ENCODE peak calls at places on chromosomes 5 and 9, in seven cellular contexts. One of them, this sample, is unnamed.
A peak's percentile ranks its signal among the peaks of the same experiment; 100 is the strongest.

GRCh38 chr5:179228341-179229121 is 116.7 kb downstream of the ADAMTS2 start:
- DNase-seq in psoas muscle: no peak
- DNase-seq in AG04450: no peak
- DNase-seq in dorsolateral prefrontal cortex: no peak
- DNase-seq in substantia nigra: no peak
- DNase-seq in lung: no peak
- DNase-seq in neuronal stem cell: no peak
- DNase-seq in this sample: no peak

GRCh38 chr5:151037561-151038291 is 17.3 kb downstream of the GPX3 start:
- DNase-seq in substantia nigra: no peak
- DNase-seq in dorsolateral prefrontal cortex: no peak
- DNase-seq in psoas muscle: peak; percentile 50
- DNase-seq in neuronal stem cell: no peak
- DNase-seq in lung: no peak
- DNase-seq in AG04450: peak; percentile 26
- DNase-seq in this sample: no peak

GRCh38 chr9:105483618-105484017 is 35.8 kb downstream of the FSD1L start:
- DNase-seq in neuronal stem cell: no peak
- DNase-seq in psoas muscle: no peak
- DNase-seq in substantia nigra: no peak
- DNase-seq in lung: no peak
- DNase-seq in AG04450: no peak
- DNase-seq in dorsolateral prefrontal cortex: no peak
- DNase-seq in this sample: no peak

GRCh38 chr5:176775409-176775808 is 35.0 kb upstream of the UNC5A start:
- DNase-seq in psoas muscle: no peak
- DNase-seq in substantia nigra: no peak
- DNase-seq in dorsolateral prefrontal cortex: no peak
- DNase-seq in lung: no peak
- DNase-seq in AG04450: no peak
- DNase-seq in neuronal stem cell: no peak
- DNase-seq in this sample: no peak

GRCh38 chr5:61817472-61818326 is 485.6 kb downstream of the ZSWIM6 start:
- DNase-seq in AG04450: peak; percentile 11
- DNase-seq in neuronal stem cell: peak; percentile 24
- DNase-seq in lung: no peak
- DNase-seq in dorsolateral prefrontal cortex: peak; percentile 71
- DNase-seq in psoas muscle: no peak
- DNase-seq in substantia nigra: peak; percentile 72
- DNase-seq in this sample: no peak

GRCh38 chr5:84249918-84250635 is 134.6 kb downstream of the EDIL3 start:
- DNase-seq in dorsolateral prefrontal cortex: no peak
- DNase-seq in psoas muscle: no peak
- DNase-seq in substantia nigra: no peak
- DNase-seq in AG04450: peak; percentile 48
- DNase-seq in neuronal stem cell: peak; percentile 11
- DNase-seq in lung: no peak
- DNase-seq in this sample: no peak

GRCh38 chr9:36276840-36277239 is 18.6 kb upstream of the GNE start:
- DNase-seq in psoas muscle: no peak
- DNase-seq in dorsolateral prefrontal cortex: no peak
- DNase-seq in AG04450: peak; percentile 45
- DNase-seq in substantia nigra: no peak
- DNase-seq in neuronal stem cell: no peak
- DNase-seq in lung: no peak
- DNase-seq in this sample: no peak

GRCh38 chr5:15003511-15003920 is 131.9 kb upstream of the ANKH start:
- DNase-seq in AG04450: peak; percentile 39
- DNase-seq in lung: peak; percentile 48
- DNase-seq in neuronal stem cell: peak; percentile 14
- DNase-seq in dorsolateral prefrontal cortex: peak; percentile 58
- DNase-seq in psoas muscle: peak; percentile 26
- DNase-seq in substantia nigra: peak; percentile 73
- DNase-seq in this sample: no peak

GRCh38 chr5:669111-669841 is 23.9 kb downstream of the TPPP start:
- DNase-seq in neuronal stem cell: peak; percentile 46
- DNase-seq in AG04450: no peak
- DNase-seq in dorsolateral prefrontal cortex: peak; percentile 96
- DNase-seq in psoas muscle: no peak
- DNase-seq in substantia nigra: peak; percentile 97
- DNase-seq in lung: no peak
- DNase-seq in this sample: no peak

GRCh38 chr9:103037508-103038477 is 42.7 kb downstream of the CYLC2 start:
- DNase-seq in dorsolateral prefrontal cortex: peak; percentile 73
- DNase-seq in substantia nigra: no peak
- DNase-seq in psoas muscle: no peak
- DNase-seq in lung: no peak
- DNase-seq in neuronal stem cell: no peak
- DNase-seq in AG04450: no peak
- DNase-seq in this sample: no peak

GRCh38 chr5:152389209-152389608 is 15.9 kb downstream of the NMUR2 start:
- DNase-seq in neuronal stem cell: no peak
- DNase-seq in dorsolateral prefrontal cortex: no peak
- DNase-seq in AG04450: no peak
- DNase-seq in substantia nigra: no peak
- DNase-seq in psoas muscle: no peak
- DNase-seq in lung: no peak
- DNase-seq in this sample: no peak

GRCh38 chr9:37466037-37466709 is 923 bp upstream of the ZBTB5 start:
- DNase-seq in substantia nigra: peak; percentile 45
- DNase-seq in lung: peak; percentile 63
- DNase-seq in psoas muscle: peak; percentile 64
- DNase-seq in neuronal stem cell: peak; percentile 77
- DNase-seq in dorsolateral prefrontal cortex: peak; percentile 69
- DNase-seq in AG04450: peak; percentile 61
- DNase-seq in this sample: no peak

GRCh38 chr5:95591490-95591901 is 28.4 kb upstream of the GPR150 start:
- DNase-seq in AG04450: peak; percentile 43
- DNase-seq in psoas muscle: no peak
- DNase-seq in neuronal stem cell: no peak
- DNase-seq in substantia nigra: no peak
- DNase-seq in lung: no peak
- DNase-seq in dorsolateral prefrontal cortex: no peak
- DNase-seq in this sample: peak; percentile 80

GRCh38 chr9:37611961-37612360 is 19.6 kb upstream of the TOMM5 start:
- DNase-seq in AG04450: no peak
- DNase-seq in substantia nigra: no peak
- DNase-seq in psoas muscle: no peak
- DNase-seq in lung: no peak
- DNase-seq in dorsolateral prefrontal cortex: no peak
- DNase-seq in neuronal stem cell: no peak
- DNase-seq in this sample: no peak

GRCh38 chr9:96667363-96667728 is 12.2 kb upstream of the PRXL2C start:
- DNase-seq in dorsolateral prefrontal cortex: no peak
- DNase-seq in neuronal stem cell: no peak
- DNase-seq in psoas muscle: no peak
- DNase-seq in AG04450: no peak
- DNase-seq in substantia nigra: no peak
- DNase-seq in lung: no peak
- DNase-seq in this sample: no peak

GRCh38 chr9:113409481-113409880 is 994 bp downstream of the POLE3 start:
- DNase-seq in AG04450: no peak
- DNase-seq in dorsolateral prefrontal cortex: no peak
- DNase-seq in neuronal stem cell: no peak
- DNase-seq in substantia nigra: no peak
- DNase-seq in psoas muscle: no peak
- DNase-seq in lung: no peak
- DNase-seq in this sample: no peak

DNA sequence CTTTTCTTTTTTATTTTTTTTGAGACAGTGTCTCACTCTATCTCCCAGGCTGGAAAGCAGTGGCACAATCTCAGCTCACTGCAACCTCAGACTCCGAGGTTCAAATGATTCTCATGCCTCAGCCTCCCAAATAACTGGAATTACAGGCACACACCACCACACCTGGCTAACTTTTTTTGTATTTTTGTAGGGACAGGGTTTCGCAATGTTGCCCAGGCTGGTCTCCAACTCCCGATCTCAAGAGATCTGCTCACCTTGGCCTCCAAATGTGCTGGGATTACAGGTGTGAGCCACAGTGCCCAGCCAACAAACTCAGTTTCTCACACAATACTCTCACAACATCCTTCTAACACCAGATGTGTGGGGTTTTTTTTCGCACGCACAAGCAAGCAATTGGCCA is 22.1 kb downstream of the AFF4 start:
- DNase-seq in neuronal stem cell: no peak
- DNase-seq in psoas muscle: no peak
- DNase-seq in AG04450: no peak
- DNase-seq in lung: no peak
- DNase-seq in substantia nigra: no peak
- DNase-seq in dorsolateral prefrontal cortex: no peak
- DNase-seq in this sample: no peak
- H3K27ac ChIP-seq in neuronal stem cell: no peak overlapping the region
- H3K27ac ChIP-seq in psoas muscle: no peak overlapping the region
- H3K27ac ChIP-seq in AG04450: no peak overlapping the region
- H3K27ac ChIP-seq in lung: no peak overlapping the region
- H3K27ac ChIP-seq in substantia nigra: no peak overlapping the region
- H3K27ac ChIP-seq in dorsolateral prefrontal cortex: no peak overlapping the region
- H3K27ac ChIP-seq in this sample: no peak overlapping the region

GRCh38 chr9:72996684-72997314 is 43.9 kb upstream of the ALDH1A1 start:
- DNase-seq in lung: no peak
- DNase-seq in neuronal stem cell: no peak
- DNase-seq in dorsolateral prefrontal cortex: no peak
- DNase-seq in AG04450: no peak
- DNase-seq in psoas muscle: no peak
- DNase-seq in substantia nigra: no peak
- DNase-seq in this sample: no peak
- H3K27ac ChIP-seq in lung: no peak overlapping the region
- H3K27ac ChIP-seq in neuronal stem cell: no peak overlapping the region
- H3K27ac ChIP-seq in dorsolateral prefrontal cortex: no peak overlapping the region
- H3K27ac ChIP-seq in AG04450: no peak overlapping the region
- H3K27ac ChIP-seq in psoas muscle: no peak overlapping the region
- H3K27ac ChIP-seq in substantia nigra: no peak overlapping the region
- H3K27ac ChIP-seq in this sample: no peak overlapping the region

GRCh38 chr9:100108572-100108971 is 9.5 kb downstream of the INVS start:
- DNase-seq in substantia nigra: no peak
- DNase-seq in lung: no peak
- DNase-seq in AG04450: no peak
- DNase-seq in dorsolateral prefrontal cortex: no peak
- DNase-seq in neuronal stem cell: no peak
- DNase-seq in psoas muscle: no peak
- DNase-seq in this sample: no peak

GRCh38 chr9:100105861-100106260 is 6.8 kb downstream of the INVS start:
- DNase-seq in substantia nigra: no peak
- DNase-seq in dorsolateral prefrontal cortex: no peak
- DNase-seq in lung: no peak
- DNase-seq in neuronal stem cell: no peak
- DNase-seq in AG04450: no peak
- DNase-seq in psoas muscle: no peak
- DNase-seq in this sample: no peak

GRCh38 chr9:100112677-100113336 is 13.8 kb downstream of the INVS start:
- DNase-seq in AG04450: no peak
- DNase-seq in dorsolateral prefrontal cortex: no peak
- DNase-seq in substantia nigra: no peak
- DNase-seq in lung: no peak
- DNase-seq in neuronal stem cell: no peak
- DNase-seq in psoas muscle: no peak
- DNase-seq in this sample: no peak

GRCh38 chr9:100106616-100107015 is 7.6 kb downstream of the INVS start:
- DNase-seq in lung: no peak
- DNase-seq in substantia nigra: no peak
- DNase-seq in AG04450: no peak
- DNase-seq in neuronal stem cell: no peak
- DNase-seq in psoas muscle: no peak
- DNase-seq in dorsolateral prefrontal cortex: no peak
- DNase-seq in this sample: peak; percentile 66

DNA sequence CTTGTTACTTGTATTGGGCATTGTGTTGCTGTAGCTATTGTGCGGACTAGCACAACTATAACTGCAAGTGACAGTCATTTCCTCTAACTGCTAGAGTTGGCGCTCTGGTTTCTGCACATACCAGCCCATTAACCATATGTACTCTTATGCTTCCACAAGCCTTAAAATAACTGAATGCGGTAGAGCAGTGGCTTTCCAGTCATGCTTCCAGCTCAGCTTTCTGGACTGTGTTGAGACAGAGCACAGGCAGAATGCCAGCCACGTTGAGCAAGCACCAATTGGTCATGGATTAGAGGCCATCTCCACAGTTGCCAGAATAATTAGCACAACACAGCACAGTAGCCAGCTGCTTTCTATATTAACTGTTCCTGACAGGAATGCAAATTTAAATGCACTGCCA is 12.2 kb downstream of the INVS start:
- DNase-seq in AG04450: peak; percentile 92
- DNase-seq in dorsolateral prefrontal cortex: peak; percentile 89
- DNase-seq in psoas muscle: peak; percentile 93
- DNase-seq in substantia nigra: peak; percentile 79
- DNase-seq in neuronal stem cell: no peak
- DNase-seq in lung: peak; percentile 74
- DNase-seq in this sample: peak; percentile 83
- H3K27ac ChIP-seq in AG04450: no peak overlapping the region
- H3K27ac ChIP-seq in dorsolateral prefrontal cortex: peak overlapping the region; percentile 78
- H3K27ac ChIP-seq in psoas muscle: peak overlapping the region; percentile 73
- H3K27ac ChIP-seq in substantia nigra: no peak overlapping the region
- H3K27ac ChIP-seq in neuronal stem cell: peak overlapping the region; percentile 13
- H3K27ac ChIP-seq in lung: peak overlapping the region; percentile 54
- H3K27ac ChIP-seq in this sample: peak overlapping the region; percentile 19

GRCh38 chr9:5489630-5490484 is 20.5 kb upstream of the PDCD1LG2 start:
- DNase-seq in neuronal stem cell: no peak
- DNase-seq in psoas muscle: no peak
- DNase-seq in substantia nigra: no peak
- DNase-seq in lung: no peak
- DNase-seq in AG04450: no peak
- DNase-seq in dorsolateral prefrontal cortex: no peak
- DNase-seq in this sample: no peak
- H3K27ac ChIP-seq in neuronal stem cell: no peak overlapping the region
- H3K27ac ChIP-seq in psoas muscle: no peak overlapping the region
- H3K27ac ChIP-seq in substantia nigra: no peak overlapping the region
- H3K27ac ChIP-seq in lung: no peak overlapping the region
- H3K27ac ChIP-seq in AG04450: no peak overlapping the region
- H3K27ac ChIP-seq in dorsolateral prefrontal cortex: no peak overlapping the region
- H3K27ac ChIP-seq in this sample: no peak overlapping the region

This sample was measured in epithelial cell of prostate.